ENCODE peak calls at places on chromosomes 3 and 15, in eight cellular contexts. L is HCT116, F is astrocyte, Q is endodermal cell, D is neural progenitor cell, S is brain microvascular endothelial cell, O is neuronal stem cell, Y is PC-3. H is an unnamed sample.

GRCh38 chr3:94456332-94456731 is 393.5 kb downstream of the NSUN3 start:
- DNase-seq in F (no peak), O (no peak), S (no peak), L (no peak), Y (no peak), D (no peak), Q (no peak), H (no peak)

GRCh38 chr15:39828374-39828931 is 45.8 kb upstream of the FSIP1 start:
- DNase-seq in L (no peak), D (peak), F (peak), S (peak), Y (peak), O (no peak), Q (peak), H (peak)

GRCh38 chr3:196604548-196604947 is 34.9 kb upstream of the NRROS start:
- DNase-seq in D (no peak), F (no peak), Y (no peak), Q (peak), L (no peak), S (no peak), O (no peak), H (no peak)

GRCh38 chr3:19945405-19946290 is 1.2 kb upstream of the RAB5A start:
- DNase-seq in D (peak), L (no peak), O (no peak), F (no peak), S (no peak), Q (peak), Y (peak), H (peak)

GRCh38 chr15:89514596-89515406 is 18.4 kb upstream of the RHCG start:
- DNase-seq in F (no peak), O (no peak), Y (peak), S (no peak), D (no peak), L (no peak), Q (no peak), H (peak)

GRCh38 chr15:51094606-51095569 is at the start of gene TNFAIP8L3:
- DNase-seq in S (no peak), F (no peak), Y (no peak), Q (peak), L (no peak), O (peak), D (peak), H (peak)

GRCh38 chr3:73192036-73192738 is 130.7 kb downstream of the EBLN2 start:
- DNase-seq in L (peak), D (peak), F (no peak), Y (peak), O (peak), Q (peak), S (no peak), H (no peak)

GRCh38 chr3:71521940-71522876 is 61.3 kb downstream of the FOXP1 start:
- DNase-seq in Q (no peak), Y (peak), L (no peak), D (no peak), F (no peak), S (no peak), O (no peak), H (no peak)

GRCh38 chr3:13518516-13519351 is 30.2 kb upstream of the FBLN2 start:
- DNase-seq in S (no peak), L (no peak), Y (no peak), O (no peak), F (no peak), D (no peak), Q (no peak), H (no peak)

GRCh38 chr3:108662141-108662738 is 72.7 kb downstream of the DZIP3 start:
- DNase-seq in S (peak), Q (peak), O (peak), L (peak), F (peak), D (peak), Y (peak), H (peak)

GRCh38 chr15:79432345-79433311 is 492 bp downstream of the MINAR1 start:
- DNase-seq in O (no peak), L (no peak), Q (peak), Y (no peak), D (peak), S (no peak), F (no peak), H (peak)

GRCh38 chr3:13566769-13567310 is 17.9 kb downstream of the FBLN2 start:
- DNase-seq in D (no peak), Q (no peak), L (no peak), S (no peak), F (no peak), Y (no peak), O (no peak), H (no peak)

GRCh38 chr3:113985526-113985925 is 37.7 kb downstream of the ZDHHC23 start:
- DNase-seq in Q (no peak), S (no peak), L (no peak), F (no peak), O (no peak), Y (no peak), D (peak), H (no peak)

GRCh38 chr3:136931587-136931986 is 26.2 kb upstream of the IL20RB start:
- DNase-seq in L (no peak), D (no peak), O (no peak), Q (no peak), Y (peak), F (no peak), S (no peak), H (no peak)

GRCh38 chr15:63044645-63045437 is 2.3 kb downstream of the TPM1 start:
- DNase-seq in L (no peak), D (peak), F (peak), O (peak), S (no peak), Q (peak), Y (no peak), H (peak)

GRCh38 chr15:52480990-52481389 is 47.7 kb downstream of the MYO5A start:
- DNase-seq in L (no peak), Y (no peak), O (no peak), Q (no peak), F (no peak), D (no peak), S (no peak), H (no peak)

GRCh38 chr3:159077860-159078259 is 276.0 kb downstream of the MFSD1 start:
- DNase-seq in S (peak), Q (no peak), Y (peak), D (no peak), L (no peak), F (peak), O (no peak), H (peak)

GRCh38 chr3:87833039-87833377 is 225.8 kb downstream of the CGGBP1 start:
- DNase-seq in Q (no peak), Y (no peak), F (no peak), O (no peak), D (no peak), L (no peak), S (no peak), H (no peak)

GRCh38 chr15:70513818-70514217 is 249.5 kb downstream of the UACA start:
- DNase-seq in Y (no peak), Q (no peak), L (no peak), O (no peak), F (no peak), D (no peak), S (no peak), H (no peak)

GRCh38 chr3:156299569-156299968 is 179.2 kb downstream of the KCNAB1 start:
- DNase-seq in L (no peak), Y (no peak), O (no peak), Q (no peak), F (no peak), D (no peak), S (no peak), H (no peak)

GRCh38 chr3:142875583-142876207 is 13.2 kb downstream of the PCOLCE2 start:
- DNase-seq in D (no peak), L (no peak), Q (no peak), O (no peak), F (no peak), S (no peak), Y (no peak), H (no peak)

GRCh38 chr15:43792761-43793493 is 807 bp downstream of the SERF2 start:
- DNase-seq in S (no peak), Q (no peak), L (no peak), F (no peak), Y (peak), O (peak), D (peak), H (peak)

GRCh38 chr15:35443376-35443775 is 102.6 kb downstream of the DPH6 start:
- DNase-seq in L (no peak), F (no peak), S (no peak), Q (no peak), Y (no peak), D (no peak), O (no peak), H (no peak)

GRCh38 chr15:86879250-86880229 is 799.9 kb downstream of the AGBL1 start:
- DNase-seq in Q (no peak), O (no peak), L (no peak), F (no peak), S (no peak), Y (peak), D (no peak), H (no peak)

GRCh38 chr15:24761704-24762302 is 86.2 kb downstream of the NPAP1 start:
- DNase-seq in L (no peak), O (no peak), D (no peak), F (peak), Q (no peak), S (no peak), Y (peak), H (peak)

GRCh38 chr3:62101488-62101887 is 271.9 kb downstream of the FEZF2 start:
- DNase-seq in F (no peak), Q (no peak), Y (no peak), D (no peak), O (no peak), S (no peak), L (no peak), H (peak)

GRCh38 chr15:35306361-35306981 is 221.4 kb upstream of the NANOGP8 start:
- DNase-seq in F (peak), Q (no peak), S (peak), D (no peak), Y (peak), L (peak), O (peak), H (peak)

GRCh38 chr3:32819581-32820348 is 2.0 kb downstream of the TRIM71 start:
- DNase-seq in Y (no peak), L (no peak), S (no peak), Q (peak), O (no peak), F (no peak), D (peak), H (no peak)

GRCh38 chr15:35444557-35445204 is 101.3 kb downstream of the DPH6 start:
- DNase-seq in Y (peak), D (peak), L (peak), S (peak), F (peak), Q (no peak), O (peak), H (peak)

GRCh38 chr3:13653631-13654279 is 104.8 kb downstream of the FBLN2 start:
- DNase-seq in S (no peak), O (no peak), F (no peak), L (no peak), Q (peak), Y (no peak), D (no peak), H (peak)

GRCh38 chr3:105513042-105513441 is 146.3 kb downstream of the ALCAM start:
- DNase-seq in L (no peak), O (no peak), F (peak), Y (peak), Q (no peak), D (no peak), S (peak), H (peak)
- H3K27ac ChIP-seq in L (no peak), O (no peak), F (peak), Y (no peak), Q (no peak), D (no peak), S (peak), H (peak)

GRCh38 chr3:99287876-99288275 is 350.5 kb upstream of the COL8A1 start:
- DNase-seq in O (no peak), Y (peak), Q (no peak), D (no peak), L (no peak), S (no peak), F (no peak), H (no peak)
- H3K27ac ChIP-seq in O (no peak), Y (no peak), Q (no peak), D (no peak), L (no peak), S (no peak), F (no peak), H (no peak)

DNA sequence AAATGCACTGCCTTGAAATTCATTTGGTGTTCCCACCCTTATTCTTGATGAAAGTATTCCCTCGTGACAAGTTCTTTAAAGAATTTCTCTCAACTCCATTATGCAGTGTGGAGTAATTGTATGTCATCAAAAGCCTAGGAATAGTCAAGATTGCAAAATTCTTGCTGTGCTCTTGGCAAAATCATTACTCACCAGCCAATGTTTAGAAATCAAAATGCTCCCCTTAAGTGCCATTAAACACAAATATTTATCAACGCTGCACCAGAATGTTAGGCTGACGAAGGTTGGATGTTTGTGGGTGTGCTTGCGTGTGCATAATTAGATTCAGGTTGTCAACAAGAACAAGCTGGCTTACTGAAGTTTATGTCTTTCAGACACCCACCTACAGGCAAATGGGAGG is 40.5 kb downstream of the SST start:
- DNase-seq in D (no peak), L (no peak), O (no peak), S (no peak), Y (no peak), F (no peak), Q (no peak), H (peak)
- H3K27ac ChIP-seq in D (no peak), L (no peak), O (no peak), S (no peak), Y (no peak), F (no peak), Q (no peak), H (peak)

GRCh38 chr15:78420766-78421165 is 17.2 kb upstream of the IREB2 start:
- DNase-seq in D (no peak), O (no peak), Q (no peak), Y (no peak), S (no peak), F (no peak), L (no peak), H (no peak)
- H3K27ac ChIP-seq in D (no peak), O (no peak), Q (no peak), Y (no peak), S (no peak), F (no peak), L (no peak), H (no peak)

DNA sequence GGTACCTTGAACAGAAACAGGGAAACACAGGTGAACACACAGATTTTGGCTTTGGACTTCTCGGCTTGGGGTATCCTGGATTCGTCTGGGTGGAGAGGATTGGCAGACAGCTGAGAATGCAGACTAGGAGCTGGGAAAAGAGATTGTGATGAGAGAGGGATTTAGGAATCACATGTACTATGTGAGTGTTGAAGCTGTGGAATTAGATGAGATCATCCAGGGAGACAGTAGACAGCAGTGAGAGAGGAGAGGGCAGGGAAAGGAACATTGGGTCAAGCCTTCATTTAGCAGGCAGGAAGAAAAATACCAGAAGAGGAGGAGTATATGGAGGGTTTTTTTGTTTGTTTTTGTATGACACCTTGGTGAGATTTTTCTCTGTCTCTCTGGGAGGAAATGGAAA is 262.1 kb upstream of the TBL1XR1 start:
- DNase-seq in D (no peak), Y (no peak), O (no peak), S (peak), L (no peak), Q (no peak), F (peak), H (peak)
- H3K27ac ChIP-seq in D (no peak), Y (no peak), O (no peak), S (peak), L (no peak), Q (peak), F (peak), H (peak)

DNA sequence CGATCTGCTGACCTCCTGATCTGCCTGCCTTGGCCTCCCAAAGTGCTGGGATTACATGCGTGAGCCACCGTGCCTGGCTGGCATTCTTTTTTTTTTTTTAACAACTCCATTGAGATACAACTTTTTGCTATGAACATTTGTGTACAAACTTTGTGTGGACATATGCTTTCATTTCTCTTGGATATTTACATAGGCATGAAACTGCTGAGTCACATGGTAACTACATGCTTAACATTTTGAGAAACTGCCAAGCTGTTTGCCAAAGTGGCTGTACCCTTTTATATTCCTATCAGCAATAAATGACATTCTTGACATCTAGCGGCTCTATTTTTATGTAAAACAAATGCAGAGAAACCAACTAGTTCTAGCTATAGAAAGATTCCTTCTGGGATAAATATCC is 8.7 kb upstream of the YEATS2 start:
- DNase-seq in Q (no peak), S (no peak), Y (peak), L (no peak), O (no peak), D (no peak), F (no peak), H (peak)
- H3K27ac ChIP-seq in Q (no peak), S (no peak), Y (no peak), L (no peak), O (no peak), D (no peak), F (no peak), H (no peak)

H was measured in GM23248.